ENCODE peak calls at places on chromosomes 1 and 21, in five cellular contexts. A is fibroblast of lung, F is endothelial cell of umbilical vein, E is aorta, N is heart left ventricle. P is an unnamed sample.
A peak's percentile ranks its signal among the peaks of the same experiment; 100 is the strongest.

GRCh38 chr1:171126504-171126903 is 35.8 kb downstream of the FMO3 start:
- DNase-seq in F (no peak), E (peak; percentile 74), A (no peak), N (peak; percentile 32), P (no peak)

GRCh38 chr1:53715478-53715877 is 23.5 kb downstream of the GLIS1 start:
- DNase-seq in A (no peak), N (no peak), F (peak; percentile 30), E (no peak), P (peak; percentile 40)

GRCh38 chr1:165014753-165015152 is 341.8 kb downstream of the LMX1A start:
- DNase-seq in A (no peak), E (no peak), N (no peak), F (no peak), P (no peak)

GRCh38 chr1:237282266-237282783 is 240.3 kb downstream of the RYR2 start:
- DNase-seq in F (no peak), N (no peak), A (no peak), E (no peak), P (no peak)

GRCh38 chr1:116284819-116285390 is 88.1 kb upstream of the ATP1A1 start:
- DNase-seq in A (no peak), E (no peak), F (no peak), N (peak; percentile 42), P (no peak)

GRCh38 chr1:190154744-190155143 is 322.9 kb downstream of the BRINP3 start:
- DNase-seq in N (no peak), F (no peak), A (no peak), E (no peak), P (no peak)

GRCh38 chr21:18275740-18276139 is 31.1 kb downstream of the CHODL start:
- DNase-seq in A (no peak), F (no peak), E (no peak), N (no peak), P (no peak)

GRCh38 chr1:54597455-54598030 is 25.8 kb downstream of the FAM151A start:
- DNase-seq in A (no peak), E (no peak), F (no peak), N (no peak), P (no peak)

GRCh38 chr1:30386145-30386926 is 337.0 kb downstream of the MATN1 start:
- DNase-seq in E (no peak), N (no peak), F (no peak), A (no peak), P (no peak)

GRCh38 chr21:15061284-15061683 is 3.5 kb downstream of the NRIP1 start:
- DNase-seq in E (no peak), N (no peak), F (peak; percentile 26), A (no peak), P (no peak)

GRCh38 chr21:15059397-15059796 is 5.4 kb downstream of the NRIP1 start:
- DNase-seq in E (no peak), A (no peak), N (no peak), F (no peak), P (no peak)

GRCh38 chr21:15057290-15057689 is 7.5 kb downstream of the NRIP1 start:
- DNase-seq in F (no peak), A (no peak), E (no peak), N (no peak), P (no peak)

GRCh38 chr21:15060776-15061175 is 4.0 kb downstream of the NRIP1 start:
- DNase-seq in A (peak; percentile 66), F (no peak), E (no peak), N (no peak), P (no peak)

GRCh38 chr21:15058718-15059316 is 6.0 kb downstream of the NRIP1 start:
- DNase-seq in E (no peak), F (peak; percentile 36), N (no peak), A (peak; percentile 77), P (no peak)
- H3K9me3 ChIP-seq in E (no peaks in the 10 kb centered on the region), F (no peaks in the 10 kb centered on the region), N (no peaks in the 10 kb centered on the region), A (no peaks in the 10 kb centered on the region), P (no peaks in the 10 kb centered on the region)

DNA sequence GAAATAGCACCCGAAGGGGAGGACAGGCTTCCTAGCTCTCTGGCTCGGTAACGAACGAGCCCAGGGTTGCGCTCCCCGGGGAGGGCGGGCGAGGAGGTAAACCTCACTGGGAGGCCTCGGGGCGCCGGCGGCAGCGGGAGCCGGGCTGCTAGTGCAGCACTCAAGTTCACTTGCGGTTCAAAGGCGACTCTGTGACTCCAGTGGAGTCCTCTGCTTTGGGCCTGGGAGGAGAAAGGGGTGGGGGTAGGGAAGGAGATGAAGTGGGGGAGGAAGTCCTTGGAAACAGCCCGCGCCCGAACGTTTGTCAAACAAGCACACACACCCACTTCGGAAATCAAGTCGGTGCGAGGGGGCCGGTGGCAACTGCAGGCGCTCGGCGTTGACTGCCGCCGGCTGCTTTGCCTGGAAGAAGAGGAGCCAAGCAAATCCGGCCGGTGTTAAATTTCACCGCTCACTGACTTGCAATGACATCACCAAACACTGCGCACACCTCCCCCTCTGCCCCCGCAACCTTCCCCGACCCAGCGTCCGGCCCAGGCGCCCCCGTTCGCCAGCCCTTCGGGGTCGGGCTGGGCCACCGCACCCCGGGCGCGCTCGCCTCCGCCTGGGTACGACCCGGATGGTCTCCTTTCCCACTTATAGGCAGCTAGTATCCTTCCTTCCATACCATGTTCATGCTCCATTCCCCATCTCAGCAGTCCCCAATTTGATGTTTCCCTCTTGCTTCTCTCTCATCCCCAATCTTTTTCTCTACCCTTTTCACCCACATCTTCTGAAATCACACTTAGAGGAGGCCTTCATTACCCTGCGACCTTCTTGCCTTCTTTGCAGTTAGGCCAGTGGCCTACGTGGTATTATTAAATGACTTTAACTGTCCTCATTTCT is at the start of gene COL24A1:
- DNase-seq in A (peak; percentile 82), N (peak; percentile 43), E (peak; percentile 63), F (peak; percentile 24), P (no peak)
- H3K27me3 ChIP-seq in A (no peaks in the 10 kb centered on the region), N (peaks cover 25% of the 10 kb centered on the region), E (no peaks in the 10 kb centered on the region), F (peaks cover 50% of the 10 kb centered on the region), P (no peaks in the 10 kb centered on the region)

GRCh38 chr21:23963454-23963853 is 1643.8 kb downstream of the MRPL39 start:
- DNase-seq in F (peak; percentile 10), E (no peak), A (peak; percentile 20), N (no peak), P (no peak)

GRCh38 chr21:23955130-23955873 is 1652.0 kb downstream of the MRPL39 start:
- DNase-seq in N (no peak), A (no peak), E (no peak), F (no peak), P (no peak)

DNA sequence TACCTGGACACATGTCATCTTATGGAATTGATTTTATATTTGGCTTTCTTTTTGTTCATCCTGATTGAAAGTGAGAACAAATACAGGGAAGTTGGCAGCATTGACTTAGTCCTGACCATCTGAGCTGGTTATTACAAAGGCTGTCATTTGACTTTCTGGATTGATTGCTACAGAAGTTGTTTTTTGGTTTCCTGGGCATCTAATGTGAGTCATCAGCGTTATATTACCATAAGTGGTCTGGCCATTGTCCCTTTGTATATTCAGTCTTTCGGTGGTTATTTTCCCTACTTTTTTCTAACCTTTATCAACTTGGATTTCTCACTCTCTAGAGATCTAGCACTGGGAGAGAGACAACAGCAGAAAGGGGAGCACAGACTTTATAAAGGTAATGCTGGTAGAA is 1646.5 kb downstream of the MRPL39 start:
- DNase-seq in A (peak; percentile 10), F (no peak), N (no peak), E (no peak), P (no peak)
- H3K9me3 ChIP-seq in A (no peaks in the 10 kb centered on the region), F (no peaks in the 10 kb centered on the region), N (no peaks in the 10 kb centered on the region), E (peaks cover 6% of the 10 kb centered on the region), P (no peaks in the 10 kb centered on the region)

DNA sequence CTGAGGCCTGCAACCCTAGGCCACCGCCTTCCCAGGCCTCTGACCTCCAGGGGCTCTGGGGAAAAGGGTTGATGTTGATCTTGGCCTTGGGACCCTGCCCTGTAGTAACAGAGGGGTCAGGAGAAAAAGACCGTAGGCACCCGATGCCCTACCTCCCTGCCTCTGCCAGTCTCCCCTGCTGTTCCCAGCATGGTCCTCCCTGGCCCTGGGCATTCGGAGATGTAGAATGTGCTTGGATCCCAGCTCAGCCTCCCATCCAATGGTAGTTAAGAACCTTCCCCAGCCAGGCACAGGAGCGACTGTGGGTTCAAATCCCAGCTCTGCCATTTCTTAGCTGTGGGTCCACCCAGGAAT is 72.0 kb upstream of the TARDBP start:
- DNase-seq in E (no peak), N (no peak), F (no peak), A (no peak), P (no peak)
- H3K27me3 ChIP-seq in E (no peaks in the 10 kb centered on the region), N (no peaks in the 10 kb centered on the region), F (peaks cover 8% of the 10 kb centered on the region), A (peaks cover 8% of the 10 kb centered on the region), P (no peaks in the 10 kb centered on the region)

GRCh38 chr1:152699746-152700145 is 1.6 kb downstream of the LCE2A start:
- DNase-seq in N (no peak), E (no peak), F (no peak), A (no peak), P (no peak)

GRCh38 chr1:152697701-152698600 is at the start of gene LCE2A:
- DNase-seq in N (no peak), F (no peak), A (no peak), E (no peak), P (no peak)
- H3K9me3 ChIP-seq in N (no peaks in the 10 kb centered on the region), F (no peaks in the 10 kb centered on the region), A (no peaks in the 10 kb centered on the region), E (no peaks in the 10 kb centered on the region), P (no peaks in the 10 kb centered on the region)

DNA sequence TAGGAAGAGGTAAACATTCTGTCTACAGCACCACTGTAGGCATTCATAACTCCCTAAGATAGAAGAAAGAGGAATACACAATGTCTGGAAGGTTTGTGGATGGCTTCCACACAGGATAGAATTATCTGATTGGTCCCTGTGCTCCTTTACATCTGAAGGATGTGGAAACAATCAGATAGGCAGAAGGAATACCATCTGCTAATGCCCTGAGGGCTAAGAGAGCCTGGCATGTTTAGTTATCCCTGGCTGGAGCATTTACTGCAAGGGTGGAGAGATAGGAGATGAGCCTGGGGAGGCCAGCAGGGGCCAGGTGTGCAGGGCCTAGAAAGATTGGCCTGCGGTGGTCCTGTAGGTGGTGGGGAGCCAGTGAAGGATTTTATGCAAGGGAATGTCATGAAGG is 8.6 kb upstream of the ACBD3 start:
- DNase-seq in F (no peak), E (no peak), N (no peak), A (no peak), P (no peak)
- H3K27me3 ChIP-seq in F (no peaks in the 10 kb centered on the region), E (no peaks in the 10 kb centered on the region), N (no peaks in the 10 kb centered on the region), A (no peaks in the 10 kb centered on the region), P (no peaks in the 10 kb centered on the region)

DNA sequence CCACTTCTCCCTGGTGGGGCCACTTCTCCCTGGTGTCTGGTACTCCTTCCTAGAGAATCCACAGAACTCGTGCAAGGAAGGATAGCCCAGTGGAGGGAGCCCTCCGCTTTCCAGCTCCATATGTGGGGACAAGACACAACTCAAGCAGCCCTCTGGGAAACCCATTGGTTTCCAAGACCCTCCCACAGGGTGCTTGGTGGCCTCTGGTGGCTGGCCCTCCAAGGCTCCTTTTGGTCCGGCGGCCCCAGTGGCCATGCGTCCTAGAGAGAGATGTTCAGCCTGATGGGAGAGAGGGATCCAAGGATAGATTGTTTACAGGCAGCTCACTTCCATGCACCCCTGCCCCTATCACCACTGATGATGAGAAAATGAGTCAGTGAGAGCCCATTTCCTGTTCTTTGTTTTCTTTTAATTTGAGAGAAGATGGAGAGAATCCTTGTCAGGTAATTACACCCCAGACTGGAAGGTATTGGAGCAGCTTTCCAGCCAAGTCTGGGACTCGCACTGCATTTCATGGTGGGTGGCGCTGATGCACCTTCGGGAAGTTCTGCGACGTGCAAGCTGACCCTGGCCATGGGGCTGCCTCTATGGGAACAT is 486.2 kb upstream of the VAMP3 start:
- DNase-seq in N (no peak), F (no peak), E (no peak), A (peak; percentile 50), P (no peak)
- H3K9me3 ChIP-seq in N (no peaks in the 10 kb centered on the region), F (no peaks in the 10 kb centered on the region), E (no peaks in the 10 kb centered on the region), A (no peaks in the 10 kb centered on the region), P (no peaks in the 10 kb centered on the region)

P was measured in Caco-2.